ENCODE peak calls at places on chromosome 15, in five cellular contexts. One of them, this sample, is unnamed.

GRCh38 chr15:50083424-50084025 is 35.5 kb downstream of the ATP8B4 start:
- DNase-seq in testis: no peak
- DNase-seq in tibial nerve: no peak
- DNase-seq in stomach: no peak
- DNase-seq in psoas muscle: no peak
- DNase-seq in this sample: no peak

GRCh38 chr15:34360298-34360697 is 6.7 kb downstream of the LPCAT4 start:
- DNase-seq in tibial nerve: no peak
- DNase-seq in stomach: no peak
- DNase-seq in testis: no peak
- DNase-seq in psoas muscle: no peak
- DNase-seq in this sample: no peak

GRCh38 chr15:38768970-38769369 is 204.4 kb upstream of the RASGRP1 start:
- DNase-seq in tibial nerve: peak; percentile 64
- DNase-seq in testis: peak; percentile 32
- DNase-seq in psoas muscle: no peak
- DNase-seq in stomach: no peak
- DNase-seq in this sample: no peak

GRCh38 chr15:58987501-58988010 is at the start of gene RNF111:
- DNase-seq in testis: peak; percentile 95
- DNase-seq in tibial nerve: peak; percentile 88
- DNase-seq in psoas muscle: peak; percentile 90
- DNase-seq in stomach: peak; percentile 90
- DNase-seq in this sample: peak; percentile 91

GRCh38 chr15:89165677-89166076 is 55.7 kb downstream of the RLBP1 start:
- DNase-seq in tibial nerve: no peak
- DNase-seq in stomach: no peak
- DNase-seq in psoas muscle: no peak
- DNase-seq in testis: no peak
- DNase-seq in this sample: no peak

GRCh38 chr15:89155656-89156055 is 65.7 kb downstream of the RLBP1 start:
- DNase-seq in psoas muscle: peak; percentile 94
- DNase-seq in testis: no peak
- DNase-seq in stomach: no peak
- DNase-seq in tibial nerve: no peak
- DNase-seq in this sample: no peak

GRCh38 chr15:62453979-62454378 is 288.9 kb upstream of the C2CD4B start:
- DNase-seq in tibial nerve: no peak
- DNase-seq in stomach: no peak
- DNase-seq in psoas muscle: no peak
- DNase-seq in testis: no peak
- DNase-seq in this sample: no peak

GRCh38 chr15:33730815-33731214 is 237.5 kb upstream of the CHRM5 start:
- DNase-seq in tibial nerve: no peak
- DNase-seq in psoas muscle: no peak
- DNase-seq in stomach: no peak
- DNase-seq in testis: no peak
- DNase-seq in this sample: no peak

GRCh38 chr15:97078556-97078955 is 748.1 kb downstream of the NR2F2 start:
- DNase-seq in stomach: no peak
- DNase-seq in testis: no peak
- DNase-seq in tibial nerve: no peak
- DNase-seq in psoas muscle: no peak
- DNase-seq in this sample: no peak

GRCh38 chr15:39444729-39445470 is 136.0 kb upstream of the THBS1 start:
- DNase-seq in psoas muscle: peak; percentile 61
- DNase-seq in testis: no peak
- DNase-seq in tibial nerve: no peak
- DNase-seq in stomach: no peak
- DNase-seq in this sample: no peak

GRCh38 chr15:29122506-29122905 is 147.1 kb downstream of the NSMCE3 start:
- DNase-seq in tibial nerve: no peak
- DNase-seq in stomach: no peak
- DNase-seq in testis: no peak
- DNase-seq in psoas muscle: peak; percentile 26
- DNase-seq in this sample: no peak

GRCh38 chr15:41948499-41948898 is 23.9 kb downstream of the EHD4 start:
- DNase-seq in testis: peak; percentile 82
- DNase-seq in tibial nerve: peak; percentile 57
- DNase-seq in psoas muscle: peak; percentile 79
- DNase-seq in stomach: no peak
- DNase-seq in this sample: no peak

GRCh38 chr15:59536553-59536952 is 75.0 kb upstream of the GCNT3 start:
- DNase-seq in tibial nerve: no peak
- DNase-seq in psoas muscle: no peak
- DNase-seq in testis: no peak
- DNase-seq in stomach: peak; percentile 18
- DNase-seq in this sample: no peak

GRCh38 chr15:26697913-26698312 is 75.0 kb downstream of the GABRB3 start:
- DNase-seq in tibial nerve: no peak
- DNase-seq in stomach: no peak
- DNase-seq in psoas muscle: no peak
- DNase-seq in testis: no peak
- DNase-seq in this sample: no peak

GRCh38 chr15:83449928-83450501 is 2.9 kb downstream of the SH3GL3 start:
- DNase-seq in testis: no peak
- DNase-seq in stomach: no peak
- DNase-seq in tibial nerve: no peak
- DNase-seq in psoas muscle: no peak
- DNase-seq in this sample: no peak

GRCh38 chr15:62588930-62589655 is 424.0 kb upstream of the C2CD4B start:
- DNase-seq in testis: no peak
- DNase-seq in psoas muscle: no peak
- DNase-seq in stomach: no peak
- DNase-seq in tibial nerve: no peak
- DNase-seq in this sample: no peak

GRCh38 chr15:40106203-40107161 is 2.2 kb downstream of the BMF start:
- DNase-seq in stomach: peak; percentile 83
- DNase-seq in testis: peak; percentile 62
- DNase-seq in tibial nerve: peak; percentile 79
- DNase-seq in psoas muscle: peak; percentile 77
- DNase-seq in this sample: no peak

GRCh38 chr15:36365963-36366362 is 213.5 kb upstream of the CDIN1 start:
- DNase-seq in psoas muscle: no peak
- DNase-seq in tibial nerve: no peak
- DNase-seq in testis: no peak
- DNase-seq in stomach: no peak
- DNase-seq in this sample: no peak

GRCh38 chr15:42140383-42141070 is 15.9 kb downstream of the PLA2G4F start:
- DNase-seq in testis: no peak
- DNase-seq in psoas muscle: no peak
- DNase-seq in stomach: no peak
- DNase-seq in tibial nerve: no peak
- DNase-seq in this sample: no peak

GRCh38 chr15:84926491-84927220 is 42.2 kb downstream of the SLC28A1 start:
- DNase-seq in testis: no peak
- DNase-seq in stomach: no peak
- DNase-seq in tibial nerve: no peak
- DNase-seq in psoas muscle: no peak
- DNase-seq in this sample: no peak
- H3K27ac ChIP-seq in testis: no peak overlapping the region
- H3K27ac ChIP-seq in stomach: no peak overlapping the region
- H3K27ac ChIP-seq in tibial nerve: peak overlapping the region; percentile 73
- H3K27ac ChIP-seq in psoas muscle: peak overlapping the region; percentile 85
- H3K27ac ChIP-seq in this sample: no peak overlapping the region

GRCh38 chr15:66252411-66253295 is 897 bp downstream of the MEGF11 start:
- DNase-seq in psoas muscle: peak; percentile 72
- DNase-seq in tibial nerve: peak; percentile 38
- DNase-seq in stomach: peak; percentile 67
- DNase-seq in testis: peak; percentile 58
- DNase-seq in this sample: peak; percentile 48
- TF ChIP-seq CTCF in psoas muscle: peak; percentile 62
- TF ChIP-seq CTCF in tibial nerve: peak; percentile 59
- TF ChIP-seq CTCF in stomach: peak; percentile 27
- TF ChIP-seq CTCF in testis: peak; percentile 40
- TF ChIP-seq CTCF in this sample: peak; percentile 56

GRCh38 chr15:73051402-73051810 is 857 bp upstream of the NEO1 start:
- DNase-seq in psoas muscle: peak; percentile 87
- DNase-seq in testis: peak; percentile 75
- DNase-seq in tibial nerve: peak; percentile 6
- DNase-seq in stomach: peak; percentile 68
- DNase-seq in this sample: no peak

GRCh38 chr15:73050561-73051297 is 1.5 kb upstream of the NEO1 start:
- DNase-seq in tibial nerve: no peak
- DNase-seq in stomach: no peak
- DNase-seq in testis: no peak
- DNase-seq in psoas muscle: no peak
- DNase-seq in this sample: no peak

GRCh38 chr15:73052679-73053397 is 575 bp downstream of the NEO1 start:
- DNase-seq in stomach: peak; percentile 29
- DNase-seq in psoas muscle: peak; percentile 70
- DNase-seq in testis: peak; percentile 71
- DNase-seq in tibial nerve: peak; percentile 36
- DNase-seq in this sample: peak; percentile 10

GRCh38 chr15:73053398-73053723 is 1.1 kb downstream of the NEO1 start:
- DNase-seq in tibial nerve: no peak
- DNase-seq in psoas muscle: no peak
- DNase-seq in stomach: no peak
- DNase-seq in testis: no peak
- DNase-seq in this sample: no peak

DNA sequence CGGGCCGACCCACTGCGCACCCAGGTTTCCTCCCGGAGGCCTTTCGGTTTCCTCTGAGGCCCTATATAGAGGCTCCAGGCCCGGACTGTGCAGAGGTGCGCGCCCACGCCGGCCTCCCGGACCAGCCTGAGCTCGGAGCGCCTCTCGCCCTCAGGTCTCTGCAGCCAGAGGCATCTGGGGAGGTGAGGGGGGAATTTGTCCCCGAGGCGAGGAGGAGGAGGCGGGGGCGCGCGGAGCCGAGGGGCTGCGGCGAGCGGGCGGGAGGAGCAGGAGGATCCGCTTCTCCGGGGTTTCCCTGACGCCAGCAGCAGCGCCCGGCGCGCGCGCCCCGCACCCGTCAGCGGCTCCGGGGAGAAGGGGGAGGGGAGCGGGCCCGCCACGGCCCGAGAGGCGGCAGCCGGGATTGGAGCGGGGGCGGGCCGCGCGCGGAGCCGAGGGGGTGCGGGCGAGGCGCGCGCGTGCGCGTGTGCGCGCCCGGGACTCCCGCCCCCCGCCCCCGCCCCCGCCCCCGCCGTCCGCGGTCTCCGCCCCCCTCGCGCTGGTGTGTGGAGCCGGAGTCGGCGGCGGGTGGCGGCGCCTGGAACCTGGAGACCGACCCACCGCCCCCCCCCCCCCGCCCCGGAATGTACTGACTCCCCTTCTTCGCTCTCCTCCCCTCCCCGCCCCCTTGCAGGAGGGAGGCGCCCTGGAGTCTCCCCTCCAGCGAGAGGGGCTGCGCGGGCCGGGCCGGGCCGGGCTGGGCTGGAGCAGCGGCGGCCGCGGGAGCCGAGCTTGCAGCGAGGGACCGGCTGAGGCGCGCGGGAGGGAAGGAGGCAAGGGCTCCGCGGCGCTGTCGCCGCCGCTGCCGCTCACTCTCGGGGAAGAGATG is at the start of gene NEO1:
- DNase-seq in tibial nerve: peak; percentile 50
- DNase-seq in testis: peak; percentile 87
- DNase-seq in psoas muscle: peak; percentile 95
- DNase-seq in stomach: peak; percentile 89
- DNase-seq in this sample: peak; percentile 81
- H3K27me3 ChIP-seq in tibial nerve: no peaks in the 10 kb centered on the region
- H3K27me3 ChIP-seq in testis: no peaks in the 10 kb centered on the region
- H3K27me3 ChIP-seq in psoas muscle: no peaks in the 10 kb centered on the region
- H3K27me3 ChIP-seq in stomach: peaks cover 21% of the 10 kb centered on the region
- H3K27me3 ChIP-seq in this sample: peaks cover 7% of the 10 kb centered on the region

DNA sequence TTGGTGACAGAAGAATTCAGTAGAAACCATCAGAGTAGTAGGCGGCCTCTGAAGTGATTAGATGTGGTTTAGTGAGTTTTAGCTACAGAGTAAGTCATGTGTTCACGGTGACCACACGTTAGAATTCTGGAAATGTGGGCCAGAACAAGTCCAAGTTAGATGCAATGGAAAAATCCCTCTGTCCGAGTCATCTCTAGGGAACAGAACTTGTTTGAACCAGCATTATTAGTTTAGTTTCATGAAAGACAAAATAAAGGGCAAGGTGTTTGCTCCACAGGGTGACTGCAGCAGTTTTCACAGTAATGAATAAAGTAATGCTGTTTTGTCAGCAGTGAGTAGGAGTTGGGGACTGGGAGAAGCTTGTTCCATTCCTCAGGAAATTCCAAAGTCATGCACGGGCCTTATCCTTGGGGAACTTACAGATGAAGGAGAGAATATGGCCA is 100.2 kb downstream of the CGNL1 start:
- DNase-seq in testis: no peak
- DNase-seq in stomach: no peak
- DNase-seq in psoas muscle: no peak
- DNase-seq in tibial nerve: no peak
- DNase-seq in this sample: no peak
- H3K27ac ChIP-seq in testis: peak overlapping the region; percentile 18
- H3K27ac ChIP-seq in stomach: no peak overlapping the region
- H3K27ac ChIP-seq in psoas muscle: no peak overlapping the region
- H3K27ac ChIP-seq in tibial nerve: peak overlapping the region; percentile 49
- H3K27ac ChIP-seq in this sample: no peak overlapping the region

DNA sequence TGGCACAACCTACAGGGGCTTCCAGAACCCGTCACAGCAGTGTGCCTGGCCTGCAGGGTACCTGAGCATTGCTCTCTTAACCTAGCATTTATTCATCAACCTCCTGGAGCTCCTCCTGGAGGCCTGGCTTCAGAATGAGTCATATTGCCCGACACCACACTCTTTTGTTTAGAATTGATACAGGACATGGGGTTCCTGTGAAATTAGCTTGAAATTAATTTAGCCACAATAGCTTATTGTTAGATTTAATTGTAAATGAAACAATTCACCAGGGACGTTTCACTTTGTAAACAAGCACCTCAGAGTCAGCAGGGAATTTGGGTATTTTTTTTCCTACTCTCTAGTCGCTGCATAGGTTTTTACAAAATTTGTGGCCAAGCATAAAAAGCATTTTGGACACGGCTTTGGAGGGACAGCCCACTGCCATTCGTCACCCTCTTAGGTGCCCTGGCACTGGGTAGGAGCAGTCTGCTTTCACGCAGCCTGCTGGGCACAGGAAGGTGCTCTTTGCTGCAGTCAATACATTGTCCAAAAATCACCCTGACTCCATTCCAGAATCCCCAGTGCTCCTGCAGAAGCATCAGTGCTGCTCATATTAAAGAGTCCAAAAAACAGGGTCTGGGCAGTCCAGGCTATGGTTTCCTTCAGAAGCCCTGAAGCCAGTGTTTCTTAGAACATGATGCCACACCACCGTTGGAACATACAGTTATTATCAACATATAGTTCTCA is 60.8 kb upstream of the MEF2A start:
- DNase-seq in testis: no peak
- DNase-seq in stomach: no peak
- DNase-seq in tibial nerve: no peak
- DNase-seq in psoas muscle: no peak
- DNase-seq in this sample: no peak
- TF ChIP-seq CTCF in testis: no peak
- TF ChIP-seq CTCF in stomach: no peak
- TF ChIP-seq CTCF in tibial nerve: no peak
- TF ChIP-seq CTCF in psoas muscle: no peak
- TF ChIP-seq CTCF in this sample: no peak

This sample was measured in CD4-positive, alpha-beta T cell.